ENCODE peak calls at places on chromosomes 16 and 17, in six cellular contexts. U is AG04450, J is GM13977, R is AG09309, V is IMR-90, B is epithelial cell of proximal tubule. T is an unnamed sample.

GRCh38 chr16:46426336-46426735 is 194.8 kb downstream of the SHCBP1 start:
- DNase-seq in U (no peak), J (no peak), R (no peak), V (no peak), B (no peak), T (no peak)

GRCh38 chr16:89842471-89843408 is 14.5 kb downstream of the SPIRE2 start:
- DNase-seq in U (peak; percentile 29), J (no peak), R (no peak), V (peak; percentile 71), B (no peak), T (peak; percentile 47)

GRCh38 chr17:31594416-31594815 is 202.9 kb downstream of the RAB11FIP4 start:
- DNase-seq in U (no peak), J (no peak), R (no peak), V (no peak), B (no peak), T (no peak)

GRCh38 chr16:75241955-75242354 is 9.5 kb downstream of the BCAR1 start:
- DNase-seq in U (no peak), J (no peak), R (no peak), V (no peak), B (no peak), T (no peak)

GRCh38 chr16:24729967-24730815 is 740 bp downstream of the TNRC6A start:
- DNase-seq in U (no peak), J (peak; percentile 41), R (no peak), V (peak; percentile 18), B (no peak), T (peak; percentile 28)

GRCh38 chr17:2564876-2565275 is 28.6 kb upstream of the PAFAH1B1 start:
- DNase-seq in U (no peak), J (no peak), R (no peak), V (no peak), B (no peak), T (no peak)

GRCh38 chr17:8949061-8949622 is 16.4 kb downstream of the PIK3R5 start:
- DNase-seq in U (no peak), J (no peak), R (no peak), V (no peak), B (no peak), T (no peak)

GRCh38 chr16:64094992-64095579 is 1026.8 kb downstream of the CDH11 start:
- DNase-seq in U (no peak), J (no peak), R (peak; percentile 16), V (peak; percentile 33), B (no peak), T (peak; percentile 13)

GRCh38 chr17:6455321-6455705 is 11.1 kb downstream of the PIMREG start:
- DNase-seq in U (no peak), J (peak; percentile 76), R (no peak), V (peak; percentile 17), B (no peak), T (no peak)

GRCh38 chr16:88649195-88649923 is 1.5 kb downstream of the CYBA start:
- DNase-seq in U (no peak), J (no peak), R (no peak), V (no peak), B (no peak), T (no peak)

GRCh38 chr16:18039931-18040330 is 296.6 kb downstream of the NPIPA8 start:
- DNase-seq in U (no peak), J (no peak), R (no peak), V (no peak), B (no peak), T (no peak)

GRCh38 chr17:38403491-38403890 is 24.8 kb upstream of the ARHGAP23 start:
- DNase-seq in U (no peak), J (no peak), R (no peak), V (peak; percentile 20), B (no peak), T (no peak)

GRCh38 chr16:74929636-74930035 is 55.3 kb downstream of the WDR59 start:
- DNase-seq in U (no peak), J (no peak), R (no peak), V (no peak), B (no peak), T (no peak)

GRCh38 chr17:76585649-76586593 is at the start of gene ST6GALNAC2:
- DNase-seq in U (no peak), J (no peak), R (no peak), V (no peak), B (no peak), T (peak; percentile 19)

GRCh38 chr17:8946071-8946470 is 19.4 kb downstream of the PIK3R5 start:
- DNase-seq in U (no peak), J (no peak), R (no peak), V (no peak), B (no peak), T (no peak)

GRCh38 chr17:68383443-68384321 is 73.6 kb downstream of the WIPI1 start:
- DNase-seq in U (peak; percentile 69), J (no peak), R (peak; percentile 80), V (peak; percentile 94), B (peak; percentile 65), T (peak; percentile 82)

GRCh38 chr17:72927146-72927545 is 165.3 kb downstream of the SLC39A11 start:
- DNase-seq in U (no peak), J (no peak), R (no peak), V (no peak), B (peak; percentile 73), T (no peak)

GRCh38 chr17:31369266-31369665 is 22.2 kb upstream of the RAB11FIP4 start:
- DNase-seq in U (peak; percentile 18), J (no peak), R (no peak), V (peak; percentile 48), B (no peak), T (peak; percentile 57)

GRCh38 chr16:11004957-11005610 is 60.7 kb downstream of the CLEC16A start:
- DNase-seq in U (peak; percentile 58), J (no peak), R (no peak), V (peak; percentile 81), B (no peak), T (peak; percentile 40)

GRCh38 chr17:14269473-14269872 is 31.4 kb upstream of the HS3ST3B1 start:
- DNase-seq in U (no peak), J (no peak), R (no peak), V (no peak), B (no peak), T (no peak)

GRCh38 chr17:14270508-14270907 is 30.4 kb upstream of the HS3ST3B1 start:
- DNase-seq in U (no peak), J (no peak), R (no peak), V (no peak), B (no peak), T (no peak)

DNA sequence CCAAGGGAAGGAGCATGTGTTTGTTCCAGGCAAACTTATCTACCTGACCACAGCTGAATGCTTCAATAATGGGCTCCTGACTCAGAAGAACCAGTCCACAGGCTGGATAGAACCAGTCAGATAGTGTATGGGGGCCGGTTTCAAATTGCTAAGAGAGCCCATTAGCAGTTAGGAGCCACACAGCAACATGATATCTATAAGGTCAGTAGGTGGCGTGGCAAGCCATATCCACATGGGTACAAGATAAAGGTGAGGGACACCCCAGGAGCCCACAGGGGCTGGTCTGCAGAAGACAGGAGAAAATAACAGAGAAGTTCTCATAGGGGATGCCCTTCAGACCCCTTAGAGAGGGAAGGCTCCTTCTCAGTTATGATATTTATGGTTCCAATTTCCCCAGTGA is 31.6 kb upstream of the CDRT15 start:
- DNase-seq in U (no peak), J (no peak), R (no peak), V (no peak), B (no peak), T (no peak)
- TF ChIP-seq CTCF in U (no peak), J (no peak), R (no peak), V (no peak), B (no peak), T (no peak)

GRCh38 chr16:83882118-83882879 is 16.6 kb upstream of the MLYCD start:
- DNase-seq in U (no peak), J (no peak), R (no peak), V (no peak), B (no peak), T (no peak)

GRCh38 chr16:83878838-83879237 is 20.1 kb upstream of the MLYCD start:
- DNase-seq in U (peak; percentile 18), J (no peak), R (peak; percentile 33), V (peak; percentile 60), B (no peak), T (peak; percentile 56)
- TF ChIP-seq CTCF in U (peak; percentile 75), J (no peak), R (peak; percentile 57), V (peak; percentile 88), B (peak; percentile 68), T (peak; percentile 55)

DNA sequence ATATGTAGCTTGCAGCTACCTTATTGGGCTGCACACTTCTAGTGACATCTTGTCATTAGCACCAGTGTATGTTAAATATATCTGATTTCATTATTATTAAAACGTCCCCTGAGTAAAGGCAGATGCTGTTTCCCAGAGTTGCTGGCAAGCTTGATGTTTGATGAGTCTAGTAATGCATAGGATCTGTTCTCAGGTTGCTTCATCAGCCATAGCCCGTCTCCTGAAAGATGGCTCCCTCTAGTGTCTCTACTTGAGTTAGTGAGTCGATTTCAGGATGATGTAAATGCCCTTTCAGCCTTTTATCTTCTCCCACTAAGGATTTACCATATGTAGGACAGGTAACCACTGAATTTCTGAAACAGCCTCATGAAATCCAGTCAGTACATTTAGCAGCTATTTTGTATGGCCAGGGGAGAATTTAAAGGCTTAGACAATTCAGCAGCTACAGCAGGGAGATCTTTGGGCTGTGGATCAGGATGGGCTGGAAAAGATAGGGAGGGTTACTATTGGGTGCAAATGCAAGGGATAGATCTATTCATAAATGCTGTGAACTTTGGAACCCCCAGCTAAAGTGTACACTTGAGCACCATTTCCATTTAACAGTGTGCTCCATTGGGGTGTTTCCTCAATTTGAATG is 376.3 kb downstream of the CNTNAP4 start:
- DNase-seq in U (peak; percentile 4), J (peak; percentile 31), R (no peak), V (peak; percentile 28), B (peak; percentile 7), T (peak; percentile 46)
- TF ChIP-seq CTCF in U (peak; percentile 73), J (peak; percentile 66), R (peak; percentile 17), V (peak; percentile 57), B (peak; percentile 83), T (peak; percentile 56)

DNA sequence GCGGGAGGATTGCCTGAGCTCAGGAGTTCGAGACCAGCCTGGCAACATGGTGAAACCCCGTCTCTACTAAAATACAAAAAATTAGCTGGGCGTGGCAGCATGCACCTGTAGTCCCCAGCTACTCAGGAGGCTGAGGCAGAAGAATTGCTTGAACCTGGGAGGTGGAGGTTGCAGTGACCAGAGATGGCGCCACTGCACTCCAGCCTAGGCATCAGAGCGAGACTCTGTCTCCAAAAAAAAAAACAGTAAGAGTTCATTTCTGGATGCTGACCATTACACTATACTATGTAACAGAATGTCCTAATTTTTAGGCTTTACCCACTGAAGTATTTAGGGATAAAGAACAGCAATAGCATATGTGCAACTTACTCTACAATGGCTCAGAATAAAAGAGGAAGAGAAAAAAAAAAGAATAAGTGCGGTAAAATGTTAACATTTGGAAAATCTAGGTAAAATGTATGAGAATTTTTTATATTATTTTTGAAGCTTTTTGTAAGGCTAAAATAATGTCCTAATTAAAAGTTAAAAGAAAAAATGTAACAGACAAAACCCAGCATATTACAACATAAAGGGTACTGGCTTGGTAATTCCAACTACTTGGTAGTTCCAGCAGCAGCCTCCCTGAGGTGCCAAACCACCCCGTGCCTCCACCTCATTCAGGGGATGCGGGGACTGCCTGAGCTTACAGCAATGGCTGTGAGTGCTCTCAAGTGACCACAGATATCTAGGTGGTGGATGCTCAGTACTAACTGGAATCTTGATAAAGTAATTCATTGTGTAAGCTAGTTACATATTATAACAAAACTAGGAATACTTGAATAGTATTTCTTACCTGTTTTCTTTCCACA is 10.9 kb downstream of the COPS3 start:
- DNase-seq in U (no peak), J (no peak), R (no peak), V (no peak), B (no peak), T (no peak)
- TF ChIP-seq CTCF in U (peak; percentile 29), J (peak; percentile 32), R (peak; percentile 34), V (no peak), B (peak; percentile 55), T (peak; percentile 42)

T was measured in astrocyte of the spinal cord.